ENCODE peak calls at places on chromosomes 1 and 21, in six cellular contexts. Y is adrenal gland, N is pancreas, T is choroid plexus epithelial cell, J is ovary, D is stomach. A is an unnamed sample.

GRCh38 chr1:67957026-67957425 is 93.4 kb downstream of the DIRAS3 start:
- DNase-seq in Y (no peak), N (no peak), T (no peak), J (peak; percentile 44), D (no peak), A (peak; percentile 87)

GRCh38 chr1:76408303-76408702 is 333.8 kb downstream of the ST6GALNAC3 start:
- DNase-seq in Y (no peak), N (no peak), T (no peak), J (no peak), D (no peak), A (no peak)

GRCh38 chr1:6523566-6523965 is 30.7 kb downstream of the NOL9 start:
- DNase-seq in Y (peak; percentile 72), N (no peak), T (peak; percentile 61), J (no peak), D (no peak), A (peak; percentile 47)

GRCh38 chr1:62384276-62385005 is 52.4 kb upstream of the USP1 start:
- DNase-seq in Y (no peak), N (peak; percentile 48), T (peak; percentile 94), J (no peak), D (peak; percentile 29), A (peak; percentile 86)

GRCh38 chr1:73674945-73675561 is 522.9 kb downstream of the LRRIQ3 start:
- DNase-seq in Y (no peak), N (no peak), T (peak; percentile 5), J (no peak), D (no peak), A (peak; percentile 1)

GRCh38 chr21:36629061-36629460 is 69.9 kb upstream of the SIM2 start:
- DNase-seq in Y (no peak), N (no peak), T (no peak), J (no peak), D (no peak), A (no peak)

GRCh38 chr1:210376836-210377377 is 48.2 kb downstream of the HHAT start:
- DNase-seq in Y (no peak), N (no peak), T (no peak), J (no peak), D (no peak), A (no peak)

GRCh38 chr1:151728151-151728711 is 6.9 kb downstream of the RIIAD1 start:
- DNase-seq in Y (no peak), N (no peak), T (peak; percentile 39), J (no peak), D (no peak), A (no peak)

GRCh38 chr1:222792744-222793143 is 22.1 kb upstream of the DISP1 start:
- DNase-seq in Y (no peak), N (no peak), T (peak; percentile 65), J (no peak), D (no peak), A (peak; percentile 46)

GRCh38 chr1:65434760-65435159 is 14.3 kb downstream of the LEPR start:
- DNase-seq in Y (no peak), N (no peak), T (no peak), J (no peak), D (no peak), A (no peak)

GRCh38 chr21:44766818-44767354 is 34.7 kb downstream of the UBE2G2 start:
- DNase-seq in Y (no peak), N (no peak), T (no peak), J (no peak), D (no peak), A (no peak)

GRCh38 chr21:24112020-24112419 is 1495.3 kb downstream of the MRPL39 start:
- DNase-seq in Y (no peak), N (no peak), T (peak; percentile 5), J (no peak), D (no peak), A (no peak)

GRCh38 chr1:176849281-176849680 is 315.2 kb downstream of the ASTN1 start:
- DNase-seq in Y (no peak), N (no peak), T (no peak), J (no peak), D (no peak), A (no peak)

GRCh38 chr1:94285026-94285654 is 47.8 kb upstream of the ARHGAP29 start:
- DNase-seq in Y (no peak), N (no peak), T (peak; percentile 48), J (no peak), D (no peak), A (no peak)

GRCh38 chr1:235022341-235023196 is 106.1 kb downstream of the TOMM20 start:
- DNase-seq in Y (peak; percentile 25), N (no peak), T (no peak), J (no peak), D (no peak), A (peak; percentile 51)

GRCh38 chr1:112536561-112536960 is 27.8 kb downstream of the WNT2B start:
- DNase-seq in Y (no peak), N (no peak), T (peak; percentile 71), J (no peak), D (no peak), A (peak; percentile 75)

GRCh38 chr1:183609313-183609712 is 19.1 kb upstream of the NCF2 start:
- DNase-seq in Y (peak; percentile 50), N (no peak), T (peak; percentile 75), J (peak; percentile 61), D (peak; percentile 28), A (peak; percentile 75)

GRCh38 chr1:6292134-6292533 is 31.2 kb upstream of the GPR153 start:
- DNase-seq in Y (no peak), N (no peak), T (no peak), J (no peak), D (no peak), A (no peak)

GRCh38 chr1:108560430-108561144 is 687 bp downstream of the EEIG2 start:
- DNase-seq in Y (peak; percentile 34), N (peak; percentile 27), T (peak; percentile 63), J (peak; percentile 53), D (peak; percentile 44), A (peak; percentile 57)

GRCh38 chr21:41885341-41886024 is 6.3 kb upstream of the PRDM15 start:
- DNase-seq in Y (no peak), N (no peak), T (peak; percentile 11), J (no peak), D (no peak), A (peak; percentile 37)

GRCh38 chr1:247906504-247907047 is 11.2 kb downstream of the OR2W3 start:
- DNase-seq in Y (no peak), N (no peak), T (peak; percentile 12), J (no peak), D (no peak), A (peak; percentile 53)

GRCh38 chr1:226763741-226764264 is 24.7 kb upstream of the ITPKB start:
- DNase-seq in Y (no peak), N (no peak), T (peak; percentile 86), J (no peak), D (no peak), A (peak; percentile 79)

GRCh38 chr1:150626150-150626549 is 3.3 kb downstream of the ENSA start:
- DNase-seq in Y (no peak), N (no peak), T (no peak), J (no peak), D (no peak), A (no peak)

GRCh38 chr1:235018161-235018560 is 110.5 kb downstream of the TOMM20 start:
- DNase-seq in Y (peak; percentile 19), N (no peak), T (peak; percentile 94), J (no peak), D (no peak), A (peak; percentile 92)

DNA sequence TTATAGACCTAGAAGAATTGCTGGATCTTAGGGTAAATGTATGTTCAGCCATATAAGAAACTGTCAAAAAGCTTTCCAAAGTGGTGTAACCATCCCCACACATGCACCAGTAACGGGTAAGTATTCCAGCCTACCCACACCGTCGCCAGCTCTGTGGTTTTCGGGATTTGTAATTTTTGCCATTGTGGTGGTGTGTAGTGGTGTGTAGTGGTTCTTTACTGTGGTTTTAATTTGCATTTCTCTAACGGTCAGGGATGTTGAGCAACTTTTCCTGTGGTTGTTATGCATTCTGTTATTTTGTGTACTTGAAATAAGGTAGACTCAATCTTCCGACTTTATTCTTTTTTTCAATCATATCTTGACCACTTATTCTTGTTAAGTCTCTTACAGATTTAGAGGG is 342.4 kb upstream of the AJAP1 start:
- DNase-seq in Y (no peak), N (no peak), T (no peak), J (no peak), D (no peak), A (no peak)
- TF ChIP-seq CTCF in Y (no peak), N (no peak), T (no peak), J (no peak), D (no peak), A (no peak)

DNA sequence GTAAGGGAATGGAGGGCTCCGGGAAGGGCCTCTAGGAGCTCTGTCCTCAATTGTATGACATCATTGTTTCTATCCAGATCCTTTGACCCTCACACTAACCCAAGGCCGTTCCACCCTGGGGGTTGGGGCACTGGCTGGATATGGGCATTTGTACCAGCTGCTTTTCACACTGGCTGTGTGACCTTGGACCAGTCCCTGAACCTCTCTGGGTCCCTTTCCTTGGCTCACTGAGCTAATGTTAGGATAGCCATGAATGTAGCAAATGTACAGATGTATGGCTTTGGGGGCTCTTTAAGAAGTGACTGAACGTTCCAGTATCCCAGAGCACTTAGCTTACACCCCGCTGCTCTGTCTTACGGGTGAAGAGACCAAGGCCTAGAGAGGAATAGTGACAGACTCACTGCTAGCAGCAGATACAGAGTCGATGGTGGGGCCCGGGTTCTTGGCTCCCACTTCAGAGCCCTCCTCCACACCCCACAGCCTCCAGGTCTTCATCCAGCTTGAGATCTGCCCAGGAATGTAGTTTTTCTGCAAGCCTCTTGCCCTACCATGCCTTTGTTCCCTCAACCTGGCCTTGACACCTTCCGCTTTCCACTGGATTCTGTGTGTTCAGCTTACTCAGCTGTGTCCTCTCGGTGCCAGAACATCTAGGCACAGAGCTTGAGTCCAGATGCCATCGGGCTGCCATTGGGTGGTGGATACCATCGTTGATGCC is 14.6 kb upstream of the UBL4B start:
- DNase-seq in Y (no peak), N (no peak), T (no peak), J (no peak), D (no peak), A (no peak)
- H3K4me3 ChIP-seq in Y (no peak overlapping the region), N (no peak overlapping the region), T (no peak overlapping the region), J (no peak overlapping the region), D (no peak overlapping the region), A (no peak overlapping the region)

GRCh38 chr1:8925406-8925805 is 20.3 kb upstream of the CA6 start:
- DNase-seq in Y (no peak), N (no peak), T (no peak), J (no peak), D (no peak), A (no peak)

GRCh38 chr1:8926707-8927694 is 18.7 kb upstream of the CA6 start:
- DNase-seq in Y (no peak), N (no peak), T (no peak), J (no peak), D (no peak), A (no peak)

GRCh38 chr1:8925960-8926359 is 19.7 kb upstream of the CA6 start:
- DNase-seq in Y (no peak), N (no peak), T (no peak), J (no peak), D (no peak), A (no peak)

GRCh38 chr1:8922962-8923361 is 22.7 kb upstream of the CA6 start:
- DNase-seq in Y (no peak), N (no peak), T (no peak), J (no peak), D (no peak), A (no peak)
- TF ChIP-seq CTCF in Y (no peak), N (no peak), T (no peak), J (no peak), D (no peak), A (no peak)

GRCh38 chr1:85062425-85063026 is 14.2 kb upstream of the MCOLN3 start:
- DNase-seq in Y (no peak), N (no peak), T (no peak), J (no peak), D (no peak), A (no peak)
- H3K4me3 ChIP-seq in Y (peak overlapping the region; percentile 16), N (peak overlapping the region; percentile 47), T (peak overlapping the region; percentile 63), J (peak overlapping the region; percentile 36), D (peak overlapping the region; percentile 55), A (peak overlapping the region; percentile 64)